ENCODE peak calls at places on chromosome 6, in nine cellular contexts. B, S, M, I, D, C, F, Y and L are unnamed samples.

GRCh38 chr6:139711714-139712585 is 337.5 kb upstream of the CITED2 start:
- DNase-seq in S (no peak), M (no peak), D (peak; percentile 49), B (no peak), C (peak; percentile 63), Y (no peak), F (no peak), I (peak; percentile 46), L (peak; percentile 36)

GRCh38 chr6:83970582-83970981 is 63.0 kb upstream of the MRAP2 start:
- DNase-seq in Y (no peak), I (no peak), D (no peak), C (no peak), M (no peak), F (no peak), B (no peak), S (no peak), L (no peak)

GRCh38 chr6:130033999-130034814 is 15.8 kb downstream of the L3MBTL3 start:
- DNase-seq in D (peak; percentile 65), Y (no peak), F (no peak), B (no peak), M (no peak), C (peak; percentile 90), I (peak; percentile 87), S (no peak), L (peak; percentile 69)

GRCh38 chr6:1122083-1122482 is 189.8 kb upstream of the FOXQ1 start:
- DNase-seq in D (no peak), B (no peak), S (no peak), F (no peak), M (no peak), I (no peak), C (no peak), Y (no peak), L (no peak)

GRCh38 chr6:89204096-89204495 is 13.1 kb downstream of the GABRR1 start:
- DNase-seq in D (no peak), C (no peak), M (no peak), I (no peak), F (no peak), Y (no peak), B (no peak), S (no peak), L (no peak)

GRCh38 chr6:43149260-43149659 is 21.8 kb upstream of the SRF start:
- DNase-seq in D (no peak), C (peak; percentile 50), B (no peak), I (no peak), F (no peak), M (no peak), Y (no peak), S (no peak), L (peak; percentile 28)

GRCh38 chr6:49462071-49462470 is 982 bp downstream of the MMUT start:
- DNase-seq in Y (no peak), C (peak; percentile 6), D (no peak), I (peak; percentile 28), M (no peak), S (no peak), B (no peak), F (no peak), L (peak; percentile 11)

GRCh38 chr6:146598785-146599405 is at the start of gene ADGB:
- DNase-seq in S (peak; percentile 95), D (peak; percentile 59), B (peak; percentile 11), M (peak; percentile 18), I (peak; percentile 51), Y (peak; percentile 80), F (peak; percentile 69), C (peak; percentile 35), L (peak; percentile 53)

GRCh38 chr6:56348578-56348977 is 101.2 kb upstream of the COL21A1 start:
- DNase-seq in Y (no peak), D (no peak), I (no peak), M (no peak), C (no peak), F (no peak), B (no peak), S (no peak), L (no peak)

GRCh38 chr6:129276461-129276860 is 393.5 kb downstream of the LAMA2 start:
- DNase-seq in I (no peak), F (no peak), C (no peak), Y (no peak), M (no peak), D (no peak), B (no peak), S (no peak), L (no peak)

GRCh38 chr6:127582777-127583462 is 5.9 kb downstream of the C6orf58 start:
- DNase-seq in F (no peak), B (peak; percentile 54), I (peak; percentile 80), S (no peak), M (no peak), D (peak; percentile 78), C (peak; percentile 89), Y (no peak), L (peak; percentile 87)

GRCh38 chr6:22250486-22250885 is 46.4 kb downstream of the PRL start:
- DNase-seq in I (no peak), D (no peak), B (no peak), M (no peak), Y (no peak), S (no peak), C (no peak), F (no peak), L (no peak)

GRCh38 chr6:47724300-47724699 is 25.9 kb downstream of the ADGRF4 start:
- DNase-seq in B (no peak), S (no peak), M (no peak), F (no peak), I (no peak), Y (no peak), C (no peak), D (no peak), L (no peak)

GRCh38 chr6:91667596-91667995 is 1080.7 kb upstream of the MAP3K7 start:
- DNase-seq in F (no peak), S (no peak), C (no peak), I (no peak), M (no peak), Y (no peak), B (no peak), D (no peak), L (no peak)

GRCh38 chr6:91664327-91664959 is 1077.6 kb upstream of the MAP3K7 start:
- DNase-seq in C (no peak), D (no peak), Y (no peak), S (no peak), F (no peak), I (no peak), M (no peak), B (peak; percentile 1), L (no peak)

GRCh38 chr6:91672201-91672600 is 1085.3 kb upstream of the MAP3K7 start:
- DNase-seq in S (no peak), C (no peak), M (no peak), B (no peak), F (no peak), Y (no peak), D (no peak), I (no peak), L (no peak)

GRCh38 chr6:91669904-91670295 is 1083.0 kb upstream of the MAP3K7 start:
- DNase-seq in M (no peak), I (no peak), B (no peak), S (no peak), Y (no peak), D (no peak), C (no peak), F (no peak), L (no peak)

DNA sequence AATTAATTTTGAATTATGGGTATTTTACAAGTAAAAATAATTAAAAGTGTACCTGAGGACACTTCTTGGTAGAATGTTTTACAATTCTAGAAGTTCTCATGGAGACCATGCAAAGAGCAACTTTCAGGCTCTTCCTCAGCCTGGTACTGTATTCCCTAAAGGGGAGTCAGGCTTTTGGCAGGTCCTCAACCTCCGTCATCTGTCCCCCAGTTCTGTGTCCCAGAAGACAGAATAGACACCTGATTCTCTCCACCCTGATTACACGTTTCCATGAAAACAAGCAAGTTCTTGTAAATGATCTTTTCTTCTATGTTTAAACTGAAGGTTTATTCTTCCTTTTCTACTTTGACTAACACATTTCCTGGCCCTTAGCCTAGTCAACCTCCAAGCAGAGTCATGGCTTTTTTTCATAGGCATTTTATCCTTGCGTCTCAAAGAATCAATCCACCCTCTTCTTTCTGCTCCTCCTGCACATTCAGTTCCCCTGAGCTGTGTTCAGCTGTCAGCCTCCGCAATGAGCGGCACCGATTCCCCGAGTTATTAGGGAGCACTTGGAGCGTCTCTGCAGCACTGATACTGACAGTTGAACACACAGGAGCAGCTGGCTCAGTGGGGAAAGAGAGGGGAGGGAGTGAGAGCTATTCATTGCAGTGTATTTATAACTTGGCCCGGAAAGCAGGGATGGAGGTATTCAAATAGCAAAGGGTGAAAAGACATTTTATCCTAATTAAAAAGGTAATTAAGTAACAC is 1082.5 kb upstream of the MAP3K7 start:
- DNase-seq in B (no peak), Y (peak; percentile 71), M (no peak), C (no peak), S (no peak), D (no peak), F (no peak), I (peak; percentile 9), L (no peak)
- H3K4me3 ChIP-seq in B (no peak overlapping the region), Y (no peak overlapping the region), M (no peak overlapping the region), C (no peak overlapping the region), S (no peak overlapping the region), D (no peak overlapping the region), F (no peak overlapping the region), I (no peak overlapping the region), L (no peak overlapping the region)

DNA sequence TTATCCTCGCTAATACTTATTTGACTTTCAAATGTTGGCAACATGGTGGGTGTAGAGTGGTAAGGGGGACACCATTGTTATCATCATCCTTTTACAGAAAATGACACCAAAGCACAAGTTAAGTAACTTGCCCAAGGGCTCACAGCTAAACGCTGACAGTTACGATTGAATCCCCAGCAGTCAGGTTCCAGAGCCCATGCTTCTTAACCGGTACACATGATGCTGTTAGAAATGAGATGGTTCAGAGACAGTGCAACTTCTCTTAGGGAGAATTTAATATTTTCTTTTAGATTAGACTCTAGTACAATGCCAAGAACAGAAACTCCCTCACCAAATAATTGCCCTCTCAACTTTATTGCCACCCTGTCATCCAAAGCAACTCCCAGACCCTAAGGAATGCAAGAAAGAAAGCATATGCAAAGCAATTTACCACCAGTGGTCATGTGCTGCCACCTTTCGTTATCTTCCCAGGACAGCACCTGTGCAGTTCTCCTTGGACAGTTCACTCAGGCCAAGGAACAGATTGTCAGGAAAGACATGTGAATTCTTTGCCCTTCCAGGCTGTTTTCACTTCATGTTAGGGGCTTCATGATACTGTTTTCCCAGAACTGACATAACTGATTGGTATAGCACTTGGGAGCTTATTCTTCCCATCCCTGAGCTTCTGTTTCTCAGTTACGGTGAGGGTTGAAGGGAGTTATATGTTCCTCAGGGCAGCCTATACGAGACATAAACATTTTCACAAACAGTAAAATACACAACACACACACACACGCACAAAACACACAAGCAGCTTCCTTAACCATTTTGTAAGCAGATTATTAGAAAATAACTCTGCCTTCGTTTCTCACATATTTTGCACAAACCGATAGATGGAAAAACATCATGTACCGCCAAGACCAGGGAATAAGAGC is 5.1 kb downstream of the HLA-DMA start:
- DNase-seq in S (no peak), B (peak; percentile 75), F (no peak), M (no peak), Y (peak; percentile 43), D (peak; percentile 53), C (peak; percentile 64), I (peak; percentile 54), L (peak; percentile 50)
- TF ChIP-seq CTCF in S (peak; percentile 28), B (peak; percentile 78), F (peak; percentile 57), M (no peak), Y (peak; percentile 29), D (peak; percentile 33), C (peak; percentile 63), I (peak; percentile 14), L (peak; percentile 8)

GRCh38 chr6:168086066-168086465 is 7.1 kb upstream of the FRMD1 start:
- DNase-seq in F (no peak), D (no peak), M (no peak), S (peak; percentile 58), Y (no peak), C (no peak), I (no peak), B (no peak), L (no peak)
- H3K4me3 ChIP-seq in F (no peak overlapping the region), D (no peak overlapping the region), M (no peak overlapping the region), S (no peak overlapping the region), Y (no peak overlapping the region), C (no peak overlapping the region), I (no peak overlapping the region), B (no peak overlapping the region), L (no peak overlapping the region)

GRCh38 chr6:52697903-52698302 is 27.0 kb downstream of the TMEM14A start:
- DNase-seq in S (no peak), C (no peak), Y (no peak), F (no peak), D (peak; percentile 38), B (peak; percentile 5), M (no peak), I (peak; percentile 13), L (peak; percentile 40)
- TF ChIP-seq CTCF in S (no peak), C (no peak), Y (peak; percentile 11), F (no peak), D (peak; percentile 27), B (no peak), M (no peak), I (no peak), L (no peak)